ENCODE peak calls at places on chromosomes 2 and 18, in four cellular contexts. U is GM10248, P is COR-L47, I is occipital lobe. L is an unnamed sample.

GRCh38 chr2:1808921-1809551 is 64.7 kb upstream of the PXDN start:
- DNase-seq in U (no peak), P (no peak), I (no peak), L (no peak)

GRCh38 chr18:49432602-49433001 is 27.8 kb downstream of the DYM start:
- DNase-seq in P (no peak), U (no peak), I (no peak), L (no peak)

GRCh38 chr2:207490441-207490840 is 39.3 kb upstream of the CREB1 start:
- DNase-seq in U (no peak), I (no peak), P (no peak), L (no peak)

GRCh38 chr2:46847185-46847710 is 68.4 kb downstream of the MCFD2 start:
- DNase-seq in I (no peak), P (peak), U (no peak), L (no peak)

GRCh38 chr2:38146302-38146916 is 70.5 kb upstream of the CYP1B1 start:
- DNase-seq in I (peak), U (peak), P (no peak), L (no peak)

GRCh38 chr2:200442471-200442870 is 67.4 kb downstream of the KCTD18 start:
- DNase-seq in I (no peak), P (no peak), U (no peak), L (no peak)

GRCh38 chr18:37280701-37281100 is 284.9 kb downstream of the CELF4 start:
- DNase-seq in I (no peak), P (no peak), U (no peak), L (no peak)

GRCh38 chr18:22860807-22861206 is 72.3 kb upstream of the RBBP8 start:
- DNase-seq in I (no peak), U (no peak), P (no peak), L (no peak)

GRCh38 chr2:45345331-45346305 is 265.4 kb downstream of the SRBD1 start:
- DNase-seq in U (no peak), I (no peak), P (peak), L (no peak)

GRCh38 chr2:118059919-118060478 is 28.3 kb upstream of the INSIG2 start:
- DNase-seq in U (no peak), I (no peak), P (no peak), L (no peak)

GRCh38 chr2:236021497-236022057 is 146.6 kb downstream of the GBX2 start:
- DNase-seq in I (no peak), P (no peak), U (no peak), L (no peak)